ENCODE peak calls at places on chromosome 11, in seven cellular contexts. Z is SK-N-SH, B is upper lobe of left lung, X is HCT116, H is HL-60, F is esophagus muscularis mucosa, D is K562. R is an unnamed sample.
A peak's percentile ranks its signal among the peaks of the same experiment; 100 is the strongest.

GRCh38 chr11:34641981-34642380 is 21.1 kb downstream of the EHF start:
- DNase-seq in D (no peak), H (no peak), B (no peak), X (no peak), F (no peak), Z (peak; percentile 23), R (no peak)

GRCh38 chr11:123272565-123272964 is 77.5 kb upstream of the CLMP start:
- DNase-seq in D (no peak), F (no peak), H (no peak), B (no peak), Z (no peak), X (no peak), R (no peak)

GRCh38 chr11:68471360-68472340 is 11.1 kb downstream of the PPP6R3 start:
- DNase-seq in X (no peak), Z (no peak), H (peak; percentile 87), B (no peak), F (no peak), D (no peak), R (no peak)

GRCh38 chr11:113796663-113797259 is 17.2 kb downstream of the CLDN25 start:
- DNase-seq in F (no peak), H (peak; percentile 20), B (no peak), D (peak; percentile 55), X (peak; percentile 12), Z (peak; percentile 65), R (no peak)

GRCh38 chr11:113241190-113242051 is 73.0 kb upstream of the TTC12 start:
- DNase-seq in H (no peak), D (no peak), B (no peak), Z (peak; percentile 38), F (no peak), X (no peak), R (no peak)

GRCh38 chr11:102802341-102802740 is 4.4 kb upstream of the MMP1 start:
- DNase-seq in X (no peak), F (no peak), Z (no peak), D (no peak), B (no peak), H (no peak), R (no peak)

GRCh38 chr11:67264886-67265632 is 1.2 kb upstream of the GRK2 start:
- DNase-seq in X (no peak), B (no peak), F (no peak), Z (no peak), D (no peak), H (no peak), R (no peak)

GRCh38 chr11:120339394-120339890 is 3.2 kb downstream of the ARHGEF12 start:
- DNase-seq in D (peak; percentile 67), B (no peak), F (no peak), H (no peak), Z (peak; percentile 51), X (no peak), R (no peak)

GRCh38 chr11:78560826-78561484 is 13.7 kb downstream of the NARS2 start:
- DNase-seq in H (peak; percentile 43), B (no peak), X (no peak), D (no peak), Z (no peak), F (no peak), R (no peak)

GRCh38 chr11:40291304-40292100 is 1168.0 kb downstream of the LRRC4C start:
- DNase-seq in Z (no peak), X (no peak), D (no peak), H (no peak), B (no peak), F (no peak), R (no peak)

GRCh38 chr11:17760102-17761029 is 25.8 kb downstream of the KCNC1 start:
- DNase-seq in Z (peak; percentile 68), B (no peak), H (peak; percentile 53), D (peak; percentile 71), F (no peak), X (peak; percentile 51), R (no peak)

GRCh38 chr11:697028-697491 is 1.4 kb downstream of the TMEM80 start:
- DNase-seq in X (no peak), B (no peak), F (no peak), D (no peak), Z (no peak), H (peak; percentile 47), R (no peak)

GRCh38 chr11:130489716-130490115 is 41.3 kb downstream of the ADAMTS15 start:
- DNase-seq in F (no peak), D (no peak), H (no peak), Z (no peak), X (no peak), B (no peak), R (no peak)

GRCh38 chr11:35390737-35391682 is 28.3 kb downstream of the SLC1A2 start:
- DNase-seq in F (no peak), Z (no peak), B (no peak), X (no peak), H (no peak), D (no peak), R (no peak)

GRCh38 chr11:126419801-126420729 is 64.6 kb downstream of the ST3GAL4 start:
- DNase-seq in B (no peak), Z (no peak), X (no peak), H (peak; percentile 30), D (peak; percentile 79), F (no peak), R (no peak)

DNA sequence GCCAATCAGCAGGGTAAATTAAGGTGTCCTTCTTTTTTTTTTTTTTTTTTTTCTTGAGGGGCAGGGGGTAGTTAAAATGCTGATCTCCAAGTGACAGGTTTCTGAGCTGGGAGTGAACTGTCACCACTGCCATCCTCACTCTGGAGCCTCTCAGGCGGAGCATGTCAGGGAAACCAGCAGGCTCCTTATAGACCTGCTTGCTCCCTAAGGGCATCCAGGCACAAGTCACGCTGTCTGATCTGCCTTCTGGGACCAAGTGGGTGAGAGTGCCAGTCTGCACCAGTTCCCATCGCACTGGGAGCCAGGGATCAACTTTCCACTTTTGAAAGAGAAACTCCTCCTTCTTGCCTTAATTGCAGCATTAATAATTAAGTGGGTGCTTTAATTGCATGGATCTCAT is 537.9 kb upstream of the CADM1 start:
- DNase-seq in H (no peak), X (no peak), F (no peak), B (no peak), D (no peak), Z (no peak), R (no peak)
- TF ChIP-seq POLR2AphosphoS5 in H (no peak), X (no peak), F (no peak), B (no peak), D (no peak), Z (no peak), R (no peak)

GRCh38 chr11:121391914-121392313 is 60.2 kb upstream of the SORL1 start:
- DNase-seq in H (no peak), X (no peak), F (no peak), D (no peak), B (no peak), Z (no peak), R (no peak)
- TF ChIP-seq POLR2AphosphoS5 in H (no peak), X (no peak), F (no peak), D (no peak), B (peak; percentile 11), Z (no peak), R (no peak)

GRCh38 chr11:76825726-76826396 is 34.9 kb upstream of the ACER3 start:
- DNase-seq in D (no peak), Z (no peak), F (no peak), B (no peak), X (no peak), H (no peak), R (no peak)

GRCh38 chr11:76823481-76824028 is 37.2 kb upstream of the ACER3 start:
- DNase-seq in D (peak; percentile 79), F (no peak), X (peak; percentile 88), B (no peak), Z (no peak), H (peak; percentile 34), R (no peak)

GRCh38 chr11:76824083-76824939 is 36.4 kb upstream of the ACER3 start:
- DNase-seq in Z (no peak), D (peak; percentile 46), X (peak; percentile 22), B (no peak), H (no peak), F (no peak), R (no peak)

GRCh38 chr11:76822406-76822805 is 38.3 kb upstream of the ACER3 start:
- DNase-seq in F (no peak), D (no peak), H (no peak), X (no peak), Z (no peak), B (no peak), R (no peak)

DNA sequence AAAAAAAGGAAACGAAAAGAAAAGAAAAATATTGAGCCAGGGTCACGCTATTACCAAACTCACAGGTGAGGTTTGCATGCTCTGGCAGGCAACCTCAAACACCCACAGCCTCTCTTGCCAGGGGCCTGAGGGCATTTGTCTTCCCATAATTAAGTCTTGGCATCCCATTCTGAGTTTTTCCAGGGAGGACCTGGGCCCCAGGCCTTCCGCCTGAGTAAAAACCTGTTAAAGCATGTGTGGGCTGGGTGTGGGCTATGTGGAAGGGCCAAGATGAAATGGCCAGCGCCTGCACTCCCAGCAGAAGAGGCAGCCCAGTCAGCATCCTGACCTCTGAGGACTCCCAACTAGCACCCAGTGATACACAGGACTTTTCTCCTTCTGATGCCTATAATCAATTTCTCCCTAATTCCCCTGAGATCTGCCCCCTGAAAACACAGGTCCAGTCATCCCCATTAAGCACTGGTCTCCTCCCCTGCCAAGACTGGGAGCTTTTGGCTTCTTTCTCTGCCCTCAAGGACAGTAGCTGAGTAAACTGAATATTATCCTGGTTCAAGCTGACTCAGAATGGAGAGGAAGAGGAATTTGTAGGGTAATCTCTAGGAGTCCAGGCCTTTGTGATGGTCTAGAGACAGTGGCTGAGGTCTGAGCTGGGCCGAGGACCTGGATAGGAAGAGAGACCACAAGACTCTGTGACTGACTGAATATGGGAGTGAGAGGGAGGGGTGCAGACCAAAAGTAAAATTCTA is 35.6 kb upstream of the ACER3 start:
- DNase-seq in F (no peak), H (no peak), X (no peak), D (no peak), B (no peak), Z (no peak), R (no peak)
- TF ChIP-seq POLR2AphosphoS5 in F (no peak), H (no peak), X (no peak), D (no peak), B (no peak), Z (no peak), R (no peak)

DNA sequence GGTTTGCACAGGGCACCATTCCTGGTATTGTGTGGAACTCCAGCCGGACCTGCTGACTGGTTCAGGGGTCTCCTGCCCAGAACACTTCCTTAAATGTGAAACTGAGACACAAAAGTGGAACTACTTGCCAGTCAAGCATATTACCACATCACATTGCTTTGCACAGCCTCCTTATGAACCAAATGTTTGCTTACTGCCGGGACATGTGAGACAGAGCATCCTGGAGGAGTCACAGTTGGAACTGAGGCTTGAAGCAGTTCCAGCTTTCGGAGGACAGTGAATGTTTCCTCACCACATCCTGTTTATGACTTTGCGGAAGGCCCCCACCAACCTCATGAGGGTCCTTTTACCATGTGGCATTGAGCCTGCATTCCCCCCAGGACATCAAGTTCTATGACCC is 105.8 kb upstream of the ARHGAP42 start:
- DNase-seq in D (no peak), Z (no peak), X (no peak), H (no peak), F (no peak), B (no peak), R (no peak)
- TF ChIP-seq POLR2AphosphoS5 in D (no peak), Z (no peak), X (no peak), H (no peak), F (no peak), B (no peak), R (no peak)